ENCODE peak calls at places on chromosomes 12 and 14, in ten cellular contexts. One of them, this sample, is unnamed.

GRCh38 chr12:99137124-99137845 is 492.2 kb downstream of the APAF1 start:
- DNase-seq in Panc1: no peak
- DNase-seq in AG04450: no peak
- DNase-seq in tibial nerve: no peak
- DNase-seq in upper lobe of right lung: no peak
- DNase-seq in stomach: no peak
- DNase-seq in IMR-90: no peak
- DNase-seq in foreskin fibroblast: no peak
- DNase-seq in astrocyte: no peak
- DNase-seq in HFF-Myc: no peak
- DNase-seq in this sample: no peak

GRCh38 chr12:52867636-52868035 is 18.8 kb upstream of the KRT78 start:
- DNase-seq in Panc1: no peak
- DNase-seq in AG04450: no peak
- DNase-seq in tibial nerve: peak
- DNase-seq in upper lobe of right lung: peak
- DNase-seq in stomach: peak
- DNase-seq in IMR-90: no peak
- DNase-seq in foreskin fibroblast: no peak
- DNase-seq in astrocyte: no peak
- DNase-seq in HFF-Myc: no peak
- DNase-seq in this sample: no peak

GRCh38 chr14:100523536-100524025 is 63.6 kb downstream of the BEGAIN start:
- DNase-seq in Panc1: no peak
- DNase-seq in AG04450: no peak
- DNase-seq in tibial nerve: no peak
- DNase-seq in upper lobe of right lung: peak
- DNase-seq in stomach: no peak
- DNase-seq in IMR-90: no peak
- DNase-seq in foreskin fibroblast: no peak
- DNase-seq in astrocyte: no peak
- DNase-seq in HFF-Myc: no peak
- DNase-seq in this sample: no peak

GRCh38 chr12:177336-177979 is 36.5 kb downstream of the SLC6A12 start:
- DNase-seq in Panc1: no peak
- DNase-seq in AG04450: no peak
- DNase-seq in tibial nerve: no peak
- DNase-seq in upper lobe of right lung: no peak
- DNase-seq in stomach: no peak
- DNase-seq in IMR-90: no peak
- DNase-seq in foreskin fibroblast: no peak
- DNase-seq in astrocyte: no peak
- DNase-seq in HFF-Myc: no peak
- DNase-seq in this sample: no peak

GRCh38 chr12:64180951-64181350 is 41.1 kb downstream of the KICS2 start:
- DNase-seq in Panc1: peak
- DNase-seq in AG04450: no peak
- DNase-seq in tibial nerve: no peak
- DNase-seq in upper lobe of right lung: no peak
- DNase-seq in stomach: no peak
- DNase-seq in IMR-90: peak
- DNase-seq in foreskin fibroblast: peak
- DNase-seq in astrocyte: peak
- DNase-seq in HFF-Myc: no peak
- DNase-seq in this sample: peak

GRCh38 chr14:91063119-91063518 is 2.7 kb upstream of the RPS6KA5 start:
- DNase-seq in Panc1: no peak
- DNase-seq in AG04450: no peak
- DNase-seq in tibial nerve: no peak
- DNase-seq in upper lobe of right lung: no peak
- DNase-seq in stomach: no peak
- DNase-seq in IMR-90: no peak
- DNase-seq in foreskin fibroblast: no peak
- DNase-seq in astrocyte: no peak
- DNase-seq in HFF-Myc: no peak
- DNase-seq in this sample: no peak

GRCh38 chr12:126191037-126191891 is 1126.0 kb downstream of the AACS start:
- DNase-seq in Panc1: no peak
- DNase-seq in AG04450: no peak
- DNase-seq in tibial nerve: no peak
- DNase-seq in upper lobe of right lung: no peak
- DNase-seq in stomach: no peak
- DNase-seq in IMR-90: no peak
- DNase-seq in foreskin fibroblast: no peak
- DNase-seq in astrocyte: peak
- DNase-seq in HFF-Myc: no peak
- DNase-seq in this sample: no peak

GRCh38 chr12:114355389-114356088 is 50.4 kb downstream of the TBX5 start:
- DNase-seq in Panc1: no peak
- DNase-seq in AG04450: no peak
- DNase-seq in tibial nerve: no peak
- DNase-seq in upper lobe of right lung: no peak
- DNase-seq in stomach: no peak
- DNase-seq in IMR-90: no peak
- DNase-seq in foreskin fibroblast: no peak
- DNase-seq in astrocyte: no peak
- DNase-seq in HFF-Myc: no peak
- DNase-seq in this sample: peak

GRCh38 chr12:8077207-8077606 is 4.9 kb upstream of the NECAP1 start:
- DNase-seq in Panc1: no peak
- DNase-seq in AG04450: no peak
- DNase-seq in tibial nerve: no peak
- DNase-seq in upper lobe of right lung: no peak
- DNase-seq in stomach: no peak
- DNase-seq in IMR-90: peak
- DNase-seq in foreskin fibroblast: peak
- DNase-seq in astrocyte: peak
- DNase-seq in HFF-Myc: peak
- DNase-seq in this sample: peak

GRCh38 chr14:78836777-78837176 is 666.6 kb downstream of the NRXN3 start:
- DNase-seq in Panc1: peak
- DNase-seq in AG04450: no peak
- DNase-seq in tibial nerve: no peak
- DNase-seq in upper lobe of right lung: no peak
- DNase-seq in stomach: peak
- DNase-seq in IMR-90: peak
- DNase-seq in foreskin fibroblast: peak
- DNase-seq in astrocyte: peak
- DNase-seq in HFF-Myc: peak
- DNase-seq in this sample: peak

GRCh38 chr12:115013668-115014072 is 329.7 kb upstream of the TBX3 start:
- DNase-seq in Panc1: no peak
- DNase-seq in AG04450: no peak
- DNase-seq in tibial nerve: no peak
- DNase-seq in upper lobe of right lung: no peak
- DNase-seq in stomach: no peak
- DNase-seq in IMR-90: no peak
- DNase-seq in foreskin fibroblast: no peak
- DNase-seq in astrocyte: no peak
- DNase-seq in HFF-Myc: no peak
- DNase-seq in this sample: no peak

GRCh38 chr14:61537567-61538463 is 157.5 kb upstream of the HIF1A start:
- DNase-seq in Panc1: no peak
- DNase-seq in AG04450: no peak
- DNase-seq in tibial nerve: no peak
- DNase-seq in upper lobe of right lung: no peak
- DNase-seq in stomach: peak
- DNase-seq in IMR-90: peak
- DNase-seq in foreskin fibroblast: peak
- DNase-seq in astrocyte: peak
- DNase-seq in HFF-Myc: no peak
- DNase-seq in this sample: peak

GRCh38 chr14:61184117-61184516 is 97.0 kb downstream of the TMEM30B start:
- DNase-seq in Panc1: no peak
- DNase-seq in AG04450: peak
- DNase-seq in tibial nerve: no peak
- DNase-seq in upper lobe of right lung: no peak
- DNase-seq in stomach: no peak
- DNase-seq in IMR-90: peak
- DNase-seq in foreskin fibroblast: peak
- DNase-seq in astrocyte: peak
- DNase-seq in HFF-Myc: peak
- DNase-seq in this sample: peak

GRCh38 chr12:26156996-26157395 is 32.2 kb upstream of the BHLHE41 start:
- DNase-seq in Panc1: no peak
- DNase-seq in AG04450: no peak
- DNase-seq in tibial nerve: no peak
- DNase-seq in upper lobe of right lung: no peak
- DNase-seq in stomach: no peak
- DNase-seq in IMR-90: no peak
- DNase-seq in foreskin fibroblast: no peak
- DNase-seq in astrocyte: no peak
- DNase-seq in HFF-Myc: no peak
- DNase-seq in this sample: no peak

DNA sequence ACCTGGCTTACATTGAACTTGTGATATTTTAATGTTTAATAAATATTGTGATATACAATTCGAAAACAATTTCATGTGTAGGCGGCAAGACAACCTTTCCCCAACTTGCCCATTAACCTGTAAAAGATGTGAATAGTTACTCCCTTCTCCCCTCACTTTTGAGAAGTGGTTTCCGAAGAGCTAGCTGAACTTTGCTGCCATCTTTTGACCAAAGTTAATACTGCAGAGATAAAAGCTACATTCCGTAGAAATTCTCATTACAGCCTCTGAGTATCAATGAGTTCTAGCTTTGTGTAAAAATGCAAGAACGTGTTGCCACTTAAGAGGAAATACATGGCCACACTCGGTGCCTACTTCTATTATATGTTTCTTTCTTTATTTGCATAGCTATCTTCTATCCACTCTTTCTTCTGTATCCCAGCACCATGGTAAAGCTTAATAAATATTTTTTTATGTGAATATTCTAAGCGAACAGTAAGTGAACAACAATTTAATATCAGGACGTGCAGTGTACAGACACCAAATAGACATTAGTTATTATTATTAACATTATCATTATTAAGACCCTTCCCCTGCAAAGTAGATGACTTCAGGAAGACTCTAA is 105.1 kb upstream of the TMEM260 start:
- DNase-seq in Panc1: peak
- DNase-seq in AG04450: no peak
- DNase-seq in tibial nerve: no peak
- DNase-seq in upper lobe of right lung: no peak
- DNase-seq in stomach: no peak
- DNase-seq in IMR-90: peak
- DNase-seq in foreskin fibroblast: no peak
- DNase-seq in astrocyte: peak
- DNase-seq in HFF-Myc: peak
- DNase-seq in this sample: peak
- H3K4me3 ChIP-seq in Panc1: no peak
- H3K4me3 ChIP-seq in AG04450: no peak
- H3K4me3 ChIP-seq in tibial nerve: no peak
- H3K4me3 ChIP-seq in upper lobe of right lung: no peak
- H3K4me3 ChIP-seq in stomach: no peak
- H3K4me3 ChIP-seq in IMR-90: no peak
- H3K4me3 ChIP-seq in foreskin fibroblast: no peak
- H3K4me3 ChIP-seq in astrocyte: no peak
- H3K4me3 ChIP-seq in HFF-Myc: no peak
- H3K4me3 ChIP-seq in this sample: no peak

DNA sequence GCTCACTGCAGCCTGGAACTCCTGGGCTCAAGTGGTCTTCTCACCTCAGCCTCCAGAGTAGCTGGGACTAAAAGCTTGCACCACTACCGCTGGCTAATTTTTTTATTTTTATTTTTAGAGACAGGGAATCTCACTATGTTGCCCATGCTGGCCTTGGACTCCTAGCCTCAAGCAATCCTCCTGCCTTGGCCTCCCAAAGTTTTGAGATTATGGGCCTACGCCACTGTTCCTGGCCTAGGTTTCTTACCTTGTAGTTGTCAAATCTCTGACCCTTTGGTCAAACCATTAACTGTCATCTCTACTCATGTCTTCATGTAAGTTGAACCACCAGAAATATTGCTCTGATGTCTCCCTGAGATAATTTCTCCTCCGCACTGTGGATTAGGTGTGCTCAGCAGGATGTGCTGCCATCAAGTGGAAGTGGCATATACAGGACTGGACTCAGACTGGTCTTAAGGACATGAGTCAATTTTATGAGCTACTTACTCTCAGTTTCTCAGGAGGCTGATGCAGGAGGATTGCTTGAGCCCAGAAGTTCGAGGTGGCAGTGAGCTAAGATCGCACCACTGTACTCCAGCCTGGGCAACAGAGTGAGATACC is 28.5 kb downstream of the ACTR6 start:
- DNase-seq in Panc1: peak
- DNase-seq in AG04450: no peak
- DNase-seq in tibial nerve: no peak
- DNase-seq in upper lobe of right lung: no peak
- DNase-seq in stomach: no peak
- DNase-seq in IMR-90: peak
- DNase-seq in foreskin fibroblast: no peak
- DNase-seq in astrocyte: no peak
- DNase-seq in HFF-Myc: peak
- DNase-seq in this sample: peak
- TF ChIP-seq CTCF in Panc1: peak
- TF ChIP-seq CTCF in AG04450: no peak
- TF ChIP-seq CTCF in tibial nerve: no peak
- TF ChIP-seq CTCF in upper lobe of right lung: no peak
- TF ChIP-seq CTCF in stomach: no peak
- TF ChIP-seq CTCF in IMR-90: peak
- TF ChIP-seq CTCF in foreskin fibroblast: no peak
- TF ChIP-seq CTCF in astrocyte: no peak
- TF ChIP-seq CTCF in HFF-Myc: peak
- TF ChIP-seq CTCF in this sample: peak

GRCh38 chr12:54593716-54594115 is 5.3 kb upstream of the PPP1R1A start:
- DNase-seq in Panc1: no peak
- DNase-seq in AG04450: no peak
- DNase-seq in tibial nerve: no peak
- DNase-seq in upper lobe of right lung: no peak
- DNase-seq in stomach: no peak
- DNase-seq in IMR-90: no peak
- DNase-seq in foreskin fibroblast: no peak
- DNase-seq in astrocyte: no peak
- DNase-seq in HFF-Myc: no peak
- DNase-seq in this sample: no peak
- H3K4me3 ChIP-seq in Panc1: no peak
- H3K4me3 ChIP-seq in AG04450: no peak
- H3K4me3 ChIP-seq in tibial nerve: no peak
- H3K4me3 ChIP-seq in upper lobe of right lung: no peak
- H3K4me3 ChIP-seq in stomach: no peak
- H3K4me3 ChIP-seq in IMR-90: no peak
- H3K4me3 ChIP-seq in foreskin fibroblast: no peak
- H3K4me3 ChIP-seq in astrocyte: no peak
- H3K4me3 ChIP-seq in HFF-Myc: no peak
- H3K4me3 ChIP-seq in this sample: no peak

DNA sequence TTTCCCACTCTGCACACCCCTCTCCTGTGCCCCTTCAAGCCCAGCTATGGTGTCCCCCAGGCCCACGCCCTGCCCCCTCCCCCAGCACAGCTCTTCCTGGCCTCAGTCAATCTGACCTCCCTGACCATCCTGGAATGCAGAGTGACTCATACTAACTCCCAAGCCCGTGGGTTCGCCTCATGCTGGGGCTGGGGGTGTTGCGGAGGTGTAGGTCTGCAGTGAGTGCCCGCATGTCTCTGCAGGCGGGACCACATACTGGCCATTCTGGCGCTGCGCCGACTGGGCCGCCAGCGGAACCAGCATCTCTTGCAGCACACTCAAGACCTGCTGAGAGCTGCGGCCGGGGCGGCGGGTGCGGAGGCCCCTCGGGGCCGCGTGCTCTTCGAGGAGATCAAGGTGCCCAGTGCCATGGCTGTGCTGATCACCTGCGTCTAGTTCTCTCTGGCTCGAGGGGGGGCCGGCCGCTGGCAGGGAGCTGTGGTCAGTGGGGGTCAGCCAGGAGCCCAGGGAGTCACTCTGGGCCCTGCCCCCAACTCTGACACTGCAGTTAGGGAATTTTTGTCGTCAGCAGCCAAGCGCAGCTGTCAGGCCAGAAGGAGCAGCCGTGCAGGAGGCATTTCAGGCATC is 13.4 kb upstream of the TNFAIP2 start:
- DNase-seq in Panc1: no peak
- DNase-seq in AG04450: peak
- DNase-seq in tibial nerve: no peak
- DNase-seq in upper lobe of right lung: no peak
- DNase-seq in stomach: no peak
- DNase-seq in IMR-90: peak
- DNase-seq in foreskin fibroblast: peak
- DNase-seq in astrocyte: peak
- DNase-seq in HFF-Myc: peak
- DNase-seq in this sample: peak
- TF ChIP-seq CTCF in Panc1: no peak
- TF ChIP-seq CTCF in AG04450: no peak
- TF ChIP-seq CTCF in tibial nerve: no peak
- TF ChIP-seq CTCF in upper lobe of right lung: no peak
- TF ChIP-seq CTCF in stomach: no peak
- TF ChIP-seq CTCF in IMR-90: no peak
- TF ChIP-seq CTCF in foreskin fibroblast: no peak
- TF ChIP-seq CTCF in astrocyte: no peak
- TF ChIP-seq CTCF in HFF-Myc: no peak
- TF ChIP-seq CTCF in this sample: no peak